ENCODE peak calls at places on chromosomes 1 and 21, in eight cellular contexts. F is cardiac muscle cell; G is sigmoid colon; I is BE2C; S is A549; W is upper lobe of right lung; M is CD8-positive, alpha-beta T cell; C is HCT116. D is an unnamed sample. For H3K4me1, the result is how much of the 10 kb centered on the place peaks cover.

GRCh38 chr1:114854693-114855320 is at the start of gene SYCP1:
- DNase-seq in F (no peak), G (no peak), I (no peak), S (no peak), W (no peak), M (no peak), C (no peak), D (no peak)

GRCh38 chr1:116268211-116268610 is 104.8 kb upstream of the ATP1A1 start:
- DNase-seq in F (no peak), G (no peak), I (peak), S (peak), W (peak), M (no peak), C (no peak), D (no peak)

GRCh38 chr1:100582943-100583342 is 45.0 kb downstream of the GPR88 start:
- DNase-seq in F (no peak), G (no peak), I (no peak), S (no peak), W (no peak), M (no peak), C (no peak), D (no peak)

GRCh38 chr1:6960291-6960758 is 175.1 kb downstream of the CAMTA1 start:
- DNase-seq in F (peak), G (no peak), I (peak), S (no peak), W (no peak), M (no peak), C (no peak), D (no peak)

GRCh38 chr1:238606896-238607295 is 716.2 kb upstream of the ZP4 start:
- DNase-seq in F (no peak), G (no peak), I (no peak), S (peak), W (no peak), M (no peak), C (no peak), D (no peak)

GRCh38 chr21:14737922-14738321 is 191.8 kb upstream of the SAMSN1 start:
- DNase-seq in F (peak), G (no peak), I (peak), S (peak), W (no peak), M (peak), C (peak), D (no peak)

GRCh38 chr1:117680316-117681002 is 74.6 kb downstream of the TENT5C start:
- DNase-seq in F (no peak), G (no peak), I (no peak), S (no peak), W (no peak), M (no peak), C (no peak), D (no peak)

GRCh38 chr1:151604291-151604690 is 7.6 kb upstream of the SNX27 start:
- DNase-seq in F (no peak), G (no peak), I (no peak), S (no peak), W (no peak), M (no peak), C (no peak), D (no peak)

GRCh38 chr21:33261635-33262034 is 4.5 kb upstream of the IL10RB start:
- DNase-seq in F (no peak), G (no peak), I (no peak), S (no peak), W (peak), M (no peak), C (no peak), D (no peak)

GRCh38 chr21:33825898-33826297 is 89.7 kb downstream of the ATP5PO start:
- DNase-seq in F (no peak), G (no peak), I (no peak), S (no peak), W (no peak), M (no peak), C (no peak), D (no peak)

GRCh38 chr1:121483961-121484424 is 299.2 kb downstream of the SRGAP2C start:
- DNase-seq in F (no peak), G (no peak), I (no peak), S (peak), W (no peak), M (no peak), C (no peak), D (no peak)

GRCh38 chr1:180208264-180208663 is 21.8 kb upstream of the LHX4 start:
- DNase-seq in F (no peak), G (no peak), I (no peak), S (no peak), W (no peak), M (no peak), C (no peak), D (no peak)

GRCh38 chr1:155126494-155127104 is 1.1 kb upstream of the EFNA1 start:
- DNase-seq in F (peak), G (peak), I (no peak), S (peak), W (peak), M (peak), C (no peak), D (no peak)

GRCh38 chr1:155127105-155127671 is 488 bp upstream of the EFNA1 start:
- DNase-seq in F (peak), G (peak), I (no peak), S (peak), W (peak), M (no peak), C (no peak), D (peak)

GRCh38 chr1:155124503-155125463 is 2.9 kb upstream of the EFNA1 start:
- DNase-seq in F (no peak), G (no peak), I (no peak), S (peak), W (peak), M (no peak), C (no peak), D (no peak)

GRCh38 chr1:155125511-155125945 is 2.1 kb upstream of the EFNA1 start:
- DNase-seq in F (no peak), G (peak), I (no peak), S (peak), W (no peak), M (no peak), C (no peak), D (no peak)

GRCh38 chr1:155125946-155126493 is 1.7 kb upstream of the EFNA1 start:
- DNase-seq in F (no peak), G (peak), I (no peak), S (no peak), W (peak), M (no peak), C (no peak), D (peak)
- H3K4me1 ChIP-seq in F (under half), G (under half), I (under half), S (half or more), W (under half), M (under half), C (half or more), D (under half)

GRCh38 chr1:220991506-220991905 is 112.3 kb downstream of the HLX start:
- DNase-seq in F (no peak), G (no peak), I (no peak), S (no peak), W (no peak), M (no peak), C (no peak), D (no peak)

GRCh38 chr1:220992705-220993052 is 113.4 kb downstream of the HLX start:
- DNase-seq in F (no peak), G (no peak), I (no peak), S (no peak), W (no peak), M (no peak), C (no peak), D (no peak)

GRCh38 chr1:220994671-220995070 is 115.4 kb downstream of the HLX start:
- DNase-seq in F (no peak), G (no peak), I (no peak), S (no peak), W (no peak), M (no peak), C (no peak), D (no peak)

GRCh38 chr1:220991959-220992704 is 112.9 kb downstream of the HLX start:
- DNase-seq in F (no peak), G (no peak), I (peak), S (no peak), W (no peak), M (no peak), C (no peak), D (no peak)

GRCh38 chr1:220990417-220991337 is 111.4 kb downstream of the HLX start:
- DNase-seq in F (no peak), G (no peak), I (peak), S (peak), W (no peak), M (no peak), C (peak), D (no peak)
- TF ChIP-seq CTCF in F (peak), G (no peak), I (peak), S (peak), W (no peak), M (no peak), C (no peak), D (no peak)

GRCh38 chr1:147168626-147169058 is 3.6 kb downstream of the PRKAB2 start:
- DNase-seq in F (peak), G (no peak), I (peak), S (no peak), W (no peak), M (no peak), C (no peak), D (no peak)

GRCh38 chr1:147169840-147170674 is 2.2 kb downstream of the PRKAB2 start:
- DNase-seq in F (no peak), G (no peak), I (no peak), S (no peak), W (no peak), M (no peak), C (no peak), D (no peak)

GRCh38 chr1:147167361-147167760 is 4.9 kb downstream of the PRKAB2 start:
- DNase-seq in F (no peak), G (no peak), I (no peak), S (peak), W (no peak), M (no peak), C (peak), D (no peak)

GRCh38 chr1:147171399-147172167 is 687 bp downstream of the PRKAB2 start:
- DNase-seq in F (no peak), G (no peak), I (no peak), S (peak), W (no peak), M (no peak), C (no peak), D (no peak)

GRCh38 chr1:147169171-147169570 is 3.1 kb downstream of the PRKAB2 start:
- DNase-seq in F (no peak), G (no peak), I (no peak), S (no peak), W (no peak), M (no peak), C (no peak), D (no peak)
- H3K4me1 ChIP-seq in F (under half), G (under half), I (under half), S (under half), W (under half), M (under half), C (half or more), D (under half)

GRCh38 chr1:52268372-52268771 is 97.6 kb downstream of the CC2D1B start:
- DNase-seq in F (no peak), G (no peak), I (no peak), S (no peak), W (no peak), M (no peak), C (no peak), D (no peak)

GRCh38 chr1:52263153-52263910 is 102.7 kb downstream of the CC2D1B start:
- DNase-seq in F (no peak), G (no peak), I (no peak), S (no peak), W (no peak), M (no peak), C (no peak), D (no peak)

GRCh38 chr1:52266507-52266906 is 99.5 kb downstream of the CC2D1B start:
- DNase-seq in F (no peak), G (no peak), I (no peak), S (no peak), W (no peak), M (no peak), C (no peak), D (no peak)

GRCh38 chr1:52259886-52260285 is 106.1 kb downstream of the CC2D1B start:
- DNase-seq in F (no peak), G (no peak), I (no peak), S (no peak), W (no peak), M (no peak), C (no peak), D (no peak)

GRCh38 chr1:52264530-52265115 is 101.4 kb downstream of the CC2D1B start:
- DNase-seq in F (peak), G (no peak), I (no peak), S (no peak), W (no peak), M (no peak), C (no peak), D (no peak)
- TF ChIP-seq CTCF in F (no peak), G (no peak), I (no peak), S (no peak), W (peak), M (no peak), C (peak), D (no peak)

GRCh38 chr1:25565626-25566025 is 22.2 kb downstream of the LDLRAP1 start:
- DNase-seq in F (no peak), G (no peak), I (no peak), S (no peak), W (no peak), M (no peak), C (no peak), D (peak)

GRCh38 chr1:25565188-25565591 is 21.8 kb downstream of the LDLRAP1 start:
- DNase-seq in F (no peak), G (no peak), I (no peak), S (no peak), W (no peak), M (peak), C (no peak), D (no peak)

GRCh38 chr1:25563330-25564215 is 20.2 kb downstream of the LDLRAP1 start:
- DNase-seq in F (no peak), G (no peak), I (no peak), S (no peak), W (peak), M (no peak), C (no peak), D (peak)

GRCh38 chr1:25566186-25566729 is 22.9 kb downstream of the LDLRAP1 start:
- DNase-seq in F (no peak), G (no peak), I (no peak), S (no peak), W (no peak), M (no peak), C (no peak), D (no peak)

DNA sequence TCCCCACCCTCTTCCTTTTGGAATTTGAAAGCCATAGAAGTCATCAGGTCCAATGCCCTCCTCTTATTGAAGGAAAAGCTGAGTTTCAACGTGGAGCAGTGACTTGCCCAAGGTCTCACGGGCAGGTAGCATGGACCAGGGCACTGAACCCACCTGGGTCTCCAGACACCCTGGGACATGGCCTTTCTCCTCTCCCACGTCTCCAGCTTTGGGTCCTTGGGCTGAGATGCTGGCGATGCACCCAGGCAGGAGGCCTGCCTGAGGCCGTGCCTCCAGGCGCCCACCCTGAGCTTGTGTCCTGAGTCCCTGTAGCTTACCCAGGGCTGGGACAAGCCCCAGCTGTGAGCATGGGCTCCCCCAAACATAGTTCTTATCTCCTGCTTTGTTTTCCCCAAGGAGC is 21.4 kb downstream of the LDLRAP1 start:
- DNase-seq in F (no peak), G (no peak), I (no peak), S (no peak), W (no peak), M (no peak), C (no peak), D (peak)
- H3K4me1 ChIP-seq in F (under half), G (under half), I (under half), S (under half), W (under half), M (half or more), C (under half), D (half or more)

GRCh38 chr21:38330671-38331070 is 73.9 kb downstream of the KCNJ15 start:
- DNase-seq in F (no peak), G (no peak), I (no peak), S (no peak), W (no peak), M (no peak), C (no peak), D (no peak)

GRCh38 chr21:38329176-38329575 is 72.4 kb downstream of the KCNJ15 start:
- DNase-seq in F (no peak), G (no peak), I (no peak), S (no peak), W (no peak), M (no peak), C (no peak), D (no peak)

GRCh38 chr21:38337793-38338192 is 81.0 kb downstream of the KCNJ15 start:
- DNase-seq in F (no peak), G (no peak), I (no peak), S (no peak), W (no peak), M (no peak), C (no peak), D (no peak)

GRCh38 chr21:38334866-38335265 is 78.1 kb downstream of the KCNJ15 start:
- DNase-seq in F (no peak), G (no peak), I (no peak), S (no peak), W (no peak), M (peak), C (no peak), D (no peak)

GRCh38 chr21:38333290-38334272 is 76.8 kb downstream of the KCNJ15 start:
- DNase-seq in F (no peak), G (no peak), I (no peak), S (no peak), W (no peak), M (peak), C (no peak), D (no peak)
- TF ChIP-seq CTCF in F (peak), G (no peak), I (no peak), S (no peak), W (peak), M (no peak), C (no peak), D (no peak)

D was measured in spleen.